ENCODE peak calls at places on chromosome 9, in five cellular contexts. One of them, this sample, is unnamed.
A peak's percentile ranks its signal among the peaks of the same experiment; 100 is the strongest.

GRCh38 chr9:96173640-96174039 is 128.3 kb downstream of the HSD17B3 start:
- DNase-seq in suprapubic skin: no peak
- DNase-seq in IMR-90: no peak
- DNase-seq in NB4: no peak
- DNase-seq in ovary: no peak
- DNase-seq in this sample: no peak

GRCh38 chr9:117887383-117887782 is 183.2 kb downstream of the TLR4 start:
- DNase-seq in NB4: no peak
- DNase-seq in ovary: no peak
- DNase-seq in suprapubic skin: no peak
- DNase-seq in IMR-90: no peak
- DNase-seq in this sample: no peak

GRCh38 chr9:121650220-121651013 is 1.0 kb upstream of the DAB2IP start:
- DNase-seq in suprapubic skin: no peak
- DNase-seq in ovary: peak; percentile 87
- DNase-seq in IMR-90: peak; percentile 56
- DNase-seq in NB4: peak; percentile 84
- DNase-seq in this sample: peak; percentile 82

GRCh38 chr9:70412678-70413426 is 1.6 kb downstream of the KLF9 start:
- DNase-seq in suprapubic skin: peak; percentile 93
- DNase-seq in NB4: peak; percentile 34
- DNase-seq in ovary: peak; percentile 90
- DNase-seq in IMR-90: peak; percentile 79
- DNase-seq in this sample: peak; percentile 71

GRCh38 chr9:33510264-33511183 is 13.5 kb upstream of the ANKRD18B start:
- DNase-seq in suprapubic skin: peak; percentile 82
- DNase-seq in IMR-90: peak; percentile 62
- DNase-seq in NB4: peak; percentile 84
- DNase-seq in ovary: peak; percentile 77
- DNase-seq in this sample: no peak

GRCh38 chr9:81519816-81520215 is 169.5 kb downstream of the TLE1 start:
- DNase-seq in ovary: no peak
- DNase-seq in NB4: no peak
- DNase-seq in suprapubic skin: no peak
- DNase-seq in IMR-90: peak; percentile 13
- DNase-seq in this sample: no peak

GRCh38 chr9:75001719-75002421 is 26.2 kb downstream of the CARNMT1 start:
- DNase-seq in NB4: peak; percentile 79
- DNase-seq in IMR-90: peak; percentile 91
- DNase-seq in ovary: no peak
- DNase-seq in suprapubic skin: no peak
- DNase-seq in this sample: peak; percentile 12

GRCh38 chr9:125732562-125732961 is 14.6 kb upstream of the PBX3 start:
- DNase-seq in suprapubic skin: no peak
- DNase-seq in ovary: no peak
- DNase-seq in NB4: no peak
- DNase-seq in IMR-90: no peak
- DNase-seq in this sample: no peak

GRCh38 chr9:125994066-125994943 is 247.1 kb downstream of the PBX3 start:
- DNase-seq in ovary: no peak
- DNase-seq in NB4: no peak
- DNase-seq in suprapubic skin: no peak
- DNase-seq in IMR-90: no peak
- DNase-seq in this sample: no peak

GRCh38 chr9:110128664-110129329 is 79.2 kb downstream of the C9orf152 start:
- DNase-seq in IMR-90: no peak
- DNase-seq in NB4: no peak
- DNase-seq in suprapubic skin: no peak
- DNase-seq in ovary: no peak
- DNase-seq in this sample: no peak

GRCh38 chr9:33703430-33704096 is 91.8 kb upstream of the PRSS3 start:
- DNase-seq in suprapubic skin: no peak
- DNase-seq in NB4: peak; percentile 28
- DNase-seq in ovary: no peak
- DNase-seq in IMR-90: no peak
- DNase-seq in this sample: no peak

GRCh38 chr9:137619240-137620090 is 660 bp downstream of the EHMT1 start:
- DNase-seq in NB4: peak; percentile 55
- DNase-seq in IMR-90: peak; percentile 36
- DNase-seq in suprapubic skin: no peak
- DNase-seq in ovary: peak; percentile 61
- DNase-seq in this sample: peak; percentile 91

GRCh38 chr9:4674783-4675182 is 4.6 kb upstream of the CDC37L1 start:
- DNase-seq in ovary: no peak
- DNase-seq in IMR-90: peak; percentile 95
- DNase-seq in NB4: peak; percentile 34
- DNase-seq in suprapubic skin: no peak
- DNase-seq in this sample: no peak

GRCh38 chr9:135255033-135255842 is 167.8 kb downstream of the OLFM1 start:
- DNase-seq in ovary: no peak
- DNase-seq in NB4: no peak
- DNase-seq in suprapubic skin: no peak
- DNase-seq in IMR-90: no peak
- DNase-seq in this sample: no peak

GRCh38 chr9:4214506-4214905 is 85.4 kb downstream of the GLIS3 start:
- DNase-seq in IMR-90: no peak
- DNase-seq in NB4: no peak
- DNase-seq in ovary: no peak
- DNase-seq in suprapubic skin: no peak
- DNase-seq in this sample: no peak

GRCh38 chr9:121557581-121558422 is 58.2 kb upstream of the GGTA1 start:
- DNase-seq in NB4: peak; percentile 91
- DNase-seq in suprapubic skin: no peak
- DNase-seq in IMR-90: peak; percentile 92
- DNase-seq in ovary: peak; percentile 55
- DNase-seq in this sample: peak; percentile 97

GRCh38 chr9:6383551-6384225 is 29.3 kb upstream of the UHRF2 start:
- DNase-seq in NB4: no peak
- DNase-seq in IMR-90: peak; percentile 78
- DNase-seq in suprapubic skin: no peak
- DNase-seq in ovary: no peak
- DNase-seq in this sample: no peak

GRCh38 chr9:28598396-28598795 is 1025.1 kb upstream of the C9orf72 start:
- DNase-seq in suprapubic skin: no peak
- DNase-seq in NB4: no peak
- DNase-seq in ovary: no peak
- DNase-seq in IMR-90: no peak
- DNase-seq in this sample: no peak

GRCh38 chr9:6079386-6079785 is 64.0 kb upstream of the RANBP6 start:
- DNase-seq in ovary: no peak
- DNase-seq in NB4: no peak
- DNase-seq in suprapubic skin: no peak
- DNase-seq in IMR-90: no peak
- DNase-seq in this sample: no peak

GRCh38 chr9:89941875-89942274 is 337.1 kb downstream of the GADD45G start:
- DNase-seq in IMR-90: peak; percentile 93
- DNase-seq in ovary: no peak
- DNase-seq in suprapubic skin: no peak
- DNase-seq in NB4: peak; percentile 7
- DNase-seq in this sample: peak; percentile 27

GRCh38 chr9:21565137-21565536 is 83.0 kb upstream of the IFNE start:
- DNase-seq in IMR-90: no peak
- DNase-seq in suprapubic skin: no peak
- DNase-seq in NB4: no peak
- DNase-seq in ovary: no peak
- DNase-seq in this sample: no peak

GRCh38 chr9:127336708-127337352 is 60.1 kb upstream of the SLC2A8 start:
- DNase-seq in ovary: peak; percentile 78
- DNase-seq in suprapubic skin: peak; percentile 88
- DNase-seq in NB4: peak; percentile 22
- DNase-seq in IMR-90: peak; percentile 96
- DNase-seq in this sample: peak; percentile 77

GRCh38 chr9:131013771-131014676 is 5.0 kb downstream of the LAMC3 start:
- DNase-seq in IMR-90: no peak
- DNase-seq in ovary: no peak
- DNase-seq in suprapubic skin: no peak
- DNase-seq in NB4: no peak
- DNase-seq in this sample: no peak

GRCh38 chr9:129273136-129273895 is 95.3 kb upstream of the IER5L start:
- DNase-seq in IMR-90: no peak
- DNase-seq in suprapubic skin: no peak
- DNase-seq in NB4: no peak
- DNase-seq in ovary: no peak
- DNase-seq in this sample: no peak

GRCh38 chr9:38621434-38622082 is 1.2 kb upstream of the ANKRD18A start:
- DNase-seq in ovary: no peak
- DNase-seq in suprapubic skin: no peak
- DNase-seq in NB4: peak; percentile 65
- DNase-seq in IMR-90: no peak
- DNase-seq in this sample: no peak

GRCh38 chr9:118640836-118641557 is 728.2 kb downstream of the BRINP1 start:
- DNase-seq in NB4: no peak
- DNase-seq in suprapubic skin: no peak
- DNase-seq in IMR-90: no peak
- DNase-seq in ovary: no peak
- DNase-seq in this sample: peak; percentile 35

GRCh38 chr9:115668506-115668905 is 485.1 kb upstream of the PAPPA start:
- DNase-seq in ovary: no peak
- DNase-seq in NB4: no peak
- DNase-seq in IMR-90: peak; percentile 94
- DNase-seq in suprapubic skin: no peak
- DNase-seq in this sample: no peak

GRCh38 chr9:104991144-104991953 is 63.4 kb upstream of the ABCA1 start:
- DNase-seq in suprapubic skin: peak; percentile 95
- DNase-seq in NB4: peak; percentile 96
- DNase-seq in ovary: peak; percentile 86
- DNase-seq in IMR-90: peak; percentile 82
- DNase-seq in this sample: peak; percentile 93
- TF ChIP-seq POLR2A in suprapubic skin: no peak
- TF ChIP-seq POLR2A in NB4: peak; percentile 27
- TF ChIP-seq POLR2A in ovary: peak; percentile 31
- TF ChIP-seq POLR2A in IMR-90: peak; percentile 37
- TF ChIP-seq POLR2A in this sample: peak; percentile 51

GRCh38 chr9:93577045-93577939 is 908 bp downstream of the PHF2 start:
- DNase-seq in suprapubic skin: peak; percentile 83
- DNase-seq in IMR-90: no peak
- DNase-seq in ovary: peak; percentile 64
- DNase-seq in NB4: peak; percentile 47
- DNase-seq in this sample: peak; percentile 38
- TF ChIP-seq POLR2A in suprapubic skin: no peak
- TF ChIP-seq POLR2A in IMR-90: no peak
- TF ChIP-seq POLR2A in ovary: no peak
- TF ChIP-seq POLR2A in NB4: peak; percentile 6
- TF ChIP-seq POLR2A in this sample: no peak

DNA sequence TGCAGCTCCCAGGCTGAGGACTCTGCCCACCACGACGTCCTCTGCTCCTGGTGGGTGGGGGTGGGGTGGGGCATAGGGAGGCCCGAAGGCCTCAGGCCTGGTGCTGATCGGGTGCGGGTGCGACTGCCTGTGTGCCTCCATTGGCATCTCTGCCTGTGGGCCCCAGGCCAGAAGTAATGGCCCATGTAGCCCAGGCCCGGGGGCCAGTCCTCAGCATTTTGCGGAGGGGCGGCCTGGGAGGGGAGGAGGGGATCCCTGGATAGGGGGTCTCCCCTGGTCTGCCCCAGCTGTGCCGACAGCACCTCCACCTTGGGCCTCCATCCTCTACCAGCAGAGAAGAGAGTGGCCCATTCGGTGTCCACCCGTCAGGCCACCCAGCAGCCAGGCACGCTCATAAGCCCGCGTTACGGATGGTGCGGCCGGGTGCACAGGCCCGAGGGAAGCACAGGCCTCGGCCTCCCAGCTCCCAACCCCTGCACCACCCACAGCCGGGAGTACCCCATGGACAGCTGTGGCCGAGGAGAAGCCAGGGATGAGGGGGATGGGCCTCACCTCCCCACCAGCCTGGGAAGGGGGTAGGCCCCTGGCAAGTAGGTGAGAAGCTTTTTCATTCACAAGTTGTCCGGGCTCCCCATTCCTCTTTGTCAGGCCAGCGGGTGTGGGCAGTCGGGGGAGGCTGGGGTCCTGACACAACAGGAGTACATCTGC is 1.8 kb upstream of the NOTCH1 start:
- DNase-seq in suprapubic skin: no peak
- DNase-seq in ovary: peak; percentile 63
- DNase-seq in NB4: no peak
- DNase-seq in IMR-90: no peak
- DNase-seq in this sample: no peak
- TF ChIP-seq POLR2A in suprapubic skin: no peak
- TF ChIP-seq POLR2A in ovary: no peak
- TF ChIP-seq POLR2A in NB4: no peak
- TF ChIP-seq POLR2A in IMR-90: no peak
- TF ChIP-seq POLR2A in this sample: no peak

GRCh38 chr9:36135791-36136276 is 699 bp upstream of the GLIPR2 start:
- DNase-seq in suprapubic skin: peak; percentile 83
- DNase-seq in IMR-90: no peak
- DNase-seq in NB4: no peak
- DNase-seq in ovary: peak; percentile 49
- DNase-seq in this sample: no peak

GRCh38 chr9:36134761-36135505 is 1.6 kb upstream of the GLIPR2 start:
- DNase-seq in IMR-90: no peak
- DNase-seq in suprapubic skin: peak; percentile 15
- DNase-seq in ovary: no peak
- DNase-seq in NB4: no peak
- DNase-seq in this sample: no peak

GRCh38 chr9:36137392-36138004 is 965 bp downstream of the GLIPR2 start:
- DNase-seq in IMR-90: peak; percentile 38
- DNase-seq in NB4: no peak
- DNase-seq in ovary: peak; percentile 44
- DNase-seq in suprapubic skin: peak; percentile 74
- DNase-seq in this sample: no peak

GRCh38 chr9:36136894-36137391 is 410 bp downstream of the GLIPR2 start:
- DNase-seq in suprapubic skin: no peak
- DNase-seq in NB4: peak; percentile 27
- DNase-seq in ovary: no peak
- DNase-seq in IMR-90: no peak
- DNase-seq in this sample: no peak

GRCh38 chr9:36136277-36136893 is at the start of gene GLIPR2:
- DNase-seq in NB4: peak; percentile 77
- DNase-seq in IMR-90: peak; percentile 65
- DNase-seq in ovary: peak; percentile 79
- DNase-seq in suprapubic skin: peak; percentile 84
- DNase-seq in this sample: peak; percentile 67
- TF ChIP-seq POLR2A in NB4: peak; percentile 27
- TF ChIP-seq POLR2A in IMR-90: peak; percentile 44
- TF ChIP-seq POLR2A in ovary: peak; percentile 42
- TF ChIP-seq POLR2A in suprapubic skin: peak; percentile 13
- TF ChIP-seq POLR2A in this sample: peak; percentile 32

This sample was measured in H54.